ENCODE peak calls at places on chromosome 3, in eight cellular contexts. One of them, this sample, is unnamed.

GRCh38 chr3:102614580-102614979 is 179.8 kb downstream of the ZPLD1 start:
- DNase-seq in neural crest cell: no peak
- DNase-seq in NAMALWA: no peak
- DNase-seq in ELR: no peak
- DNase-seq in SJSA1: no peak
- DNase-seq in stimulated activated CD4-positive, alpha-beta T cell treated with anti-CD3 and anti-CD28 coated beads, TNF-alpha, amount 100 ng/mL, for 48 hours: no peak
- DNase-seq in C1 segment of cervical spinal cord: no peak
- DNase-seq in NCI-H2081: peak
- DNase-seq in this sample: no peak

GRCh38 chr3:20073683-20074082 is 33.4 kb downstream of the KAT2B start:
- DNase-seq in neural crest cell: no peak
- DNase-seq in NAMALWA: no peak
- DNase-seq in ELR: no peak
- DNase-seq in SJSA1: no peak
- DNase-seq in stimulated activated CD4-positive, alpha-beta T cell treated with anti-CD3 and anti-CD28 coated beads, TNF-alpha, amount 100 ng/mL, for 48 hours: no peak
- DNase-seq in C1 segment of cervical spinal cord: no peak
- DNase-seq in NCI-H2081: no peak
- DNase-seq in this sample: no peak

GRCh38 chr3:49411550-49411967 is 217 bp downstream of the RHOA start:
- DNase-seq in neural crest cell: no peak
- DNase-seq in NAMALWA: no peak
- DNase-seq in ELR: no peak
- DNase-seq in SJSA1: no peak
- DNase-seq in stimulated activated CD4-positive, alpha-beta T cell treated with anti-CD3 and anti-CD28 coated beads, TNF-alpha, amount 100 ng/mL, for 48 hours: peak
- DNase-seq in C1 segment of cervical spinal cord: peak
- DNase-seq in NCI-H2081: no peak
- DNase-seq in this sample: no peak

GRCh38 chr3:74883690-74884089 is 269.2 kb upstream of the CNTN3 start:
- DNase-seq in neural crest cell: no peak
- DNase-seq in NAMALWA: peak
- DNase-seq in ELR: no peak
- DNase-seq in SJSA1: no peak
- DNase-seq in stimulated activated CD4-positive, alpha-beta T cell treated with anti-CD3 and anti-CD28 coated beads, TNF-alpha, amount 100 ng/mL, for 48 hours: no peak
- DNase-seq in C1 segment of cervical spinal cord: no peak
- DNase-seq in NCI-H2081: no peak
- DNase-seq in this sample: no peak

GRCh38 chr3:104031598-104031997 is 1335.1 kb upstream of the ALCAM start:
- DNase-seq in neural crest cell: no peak
- DNase-seq in NAMALWA: no peak
- DNase-seq in ELR: no peak
- DNase-seq in SJSA1: no peak
- DNase-seq in stimulated activated CD4-positive, alpha-beta T cell treated with anti-CD3 and anti-CD28 coated beads, TNF-alpha, amount 100 ng/mL, for 48 hours: no peak
- DNase-seq in C1 segment of cervical spinal cord: no peak
- DNase-seq in NCI-H2081: no peak
- DNase-seq in this sample: no peak

GRCh38 chr3:40887012-40887411 is 312.3 kb upstream of the CTNNB1 start:
- DNase-seq in neural crest cell: no peak
- DNase-seq in NAMALWA: no peak
- DNase-seq in ELR: no peak
- DNase-seq in SJSA1: no peak
- DNase-seq in stimulated activated CD4-positive, alpha-beta T cell treated with anti-CD3 and anti-CD28 coated beads, TNF-alpha, amount 100 ng/mL, for 48 hours: no peak
- DNase-seq in C1 segment of cervical spinal cord: no peak
- DNase-seq in NCI-H2081: no peak
- DNase-seq in this sample: no peak

GRCh38 chr3:167300210-167300609 is 79.9 kb downstream of the ZBBX start:
- DNase-seq in neural crest cell: no peak
- DNase-seq in NAMALWA: no peak
- DNase-seq in ELR: no peak
- DNase-seq in SJSA1: no peak
- DNase-seq in stimulated activated CD4-positive, alpha-beta T cell treated with anti-CD3 and anti-CD28 coated beads, TNF-alpha, amount 100 ng/mL, for 48 hours: no peak
- DNase-seq in C1 segment of cervical spinal cord: no peak
- DNase-seq in NCI-H2081: no peak
- DNase-seq in this sample: no peak

GRCh38 chr3:5791558-5791957 is 604.1 kb downstream of the EDEM1 start:
- DNase-seq in neural crest cell: no peak
- DNase-seq in NAMALWA: no peak
- DNase-seq in ELR: no peak
- DNase-seq in SJSA1: peak
- DNase-seq in stimulated activated CD4-positive, alpha-beta T cell treated with anti-CD3 and anti-CD28 coated beads, TNF-alpha, amount 100 ng/mL, for 48 hours: no peak
- DNase-seq in C1 segment of cervical spinal cord: no peak
- DNase-seq in NCI-H2081: no peak
- DNase-seq in this sample: no peak

GRCh38 chr3:64354221-64354620 is 129.0 kb upstream of the PRICKLE2 start:
- DNase-seq in neural crest cell: no peak
- DNase-seq in NAMALWA: no peak
- DNase-seq in ELR: peak
- DNase-seq in SJSA1: peak
- DNase-seq in stimulated activated CD4-positive, alpha-beta T cell treated with anti-CD3 and anti-CD28 coated beads, TNF-alpha, amount 100 ng/mL, for 48 hours: no peak
- DNase-seq in C1 segment of cervical spinal cord: no peak
- DNase-seq in NCI-H2081: no peak
- DNase-seq in this sample: no peak